ENCODE peak calls at places on chromosome 1, in four cellular contexts. Q, N, R and G are unnamed samples.

GRCh38 chr1:1567831-1568380 is 6.8 kb downstream of the SSU72 start:
- DNase-seq in Q (no peak), N (no peak), R (no peak), G (no peak)

GRCh38 chr1:205739348-205740160 is 10.4 kb downstream of the NUCKS1 start:
- DNase-seq in Q (no peak), N (peak; percentile 53), R (no peak), G (no peak)

GRCh38 chr1:10625554-10625953 is 150.8 kb downstream of the PEX14 start:
- DNase-seq in Q (no peak), N (no peak), R (no peak), G (no peak)

GRCh38 chr1:45542591-45542990 is 8.0 kb upstream of the AKR1A1 start:
- DNase-seq in Q (no peak), N (no peak), R (no peak), G (no peak)

GRCh38 chr1:154739654-154740053 is 130.4 kb downstream of the KCNN3 start:
- DNase-seq in Q (no peak), N (no peak), R (no peak), G (no peak)

GRCh38 chr1:169779150-169779549 is 15.6 kb downstream of the METTL18 start:
- DNase-seq in Q (no peak), N (peak; percentile 36), R (no peak), G (no peak)

GRCh38 chr1:111733183-111733995 is 5.8 kb downstream of the INKA2 start:
- DNase-seq in Q (no peak), N (peak; percentile 52), R (no peak), G (no peak)

GRCh38 chr1:181669209-181669608 is 185.9 kb downstream of the CACNA1E start:
- DNase-seq in Q (no peak), N (no peak), R (no peak), G (no peak)

GRCh38 chr1:27520651-27521050 is 30.7 kb upstream of the WASF2 start:
- DNase-seq in Q (no peak), N (no peak), R (no peak), G (no peak)

GRCh38 chr1:24009406-24009805 is 29.3 kb upstream of the SRSF10 start:
- DNase-seq in Q (no peak), N (no peak), R (no peak), G (no peak)

GRCh38 chr1:246703581-246703980 is 20.6 kb upstream of the SCCPDH start:
- DNase-seq in Q (no peak), N (no peak), R (no peak), G (no peak)

GRCh38 chr1:31476891-31477846 is 64.2 kb downstream of the SERINC2 start:
- DNase-seq in Q (no peak), N (no peak), R (no peak), G (no peak)

GRCh38 chr1:8374356-8374755 is 56.4 kb downstream of the SLC45A1 start:
- DNase-seq in Q (no peak), N (no peak), R (no peak), G (no peak)

GRCh38 chr1:22252248-22252647 is 109.4 kb upstream of the WNT4 start:
- DNase-seq in Q (no peak), N (no peak), R (no peak), G (no peak)

GRCh38 chr1:19974822-19975416 is 4.5 kb downstream of the PLA2G2A start:
- DNase-seq in Q (no peak), N (peak; percentile 67), R (no peak), G (no peak)

GRCh38 chr1:244651956-244652698 is 799 bp upstream of the DESI2 start:
- DNase-seq in Q (no peak), N (no peak), R (no peak), G (no peak)

GRCh38 chr1:208357663-208358507 is 113.7 kb upstream of the PLXNA2 start:
- DNase-seq in Q (no peak), N (no peak), R (no peak), G (no peak)

GRCh38 chr1:72439036-72439435 is 156.7 kb upstream of the NEGR1 start:
- DNase-seq in Q (no peak), N (no peak), R (no peak), G (no peak)

GRCh38 chr1:232426801-232427200 is 203.1 kb downstream of the SIPA1L2 start:
- DNase-seq in Q (no peak), N (no peak), R (no peak), G (no peak)

GRCh38 chr1:167564592-167564991 is 11.0 kb upstream of the CREG1 start:
- DNase-seq in Q (peak; percentile 69), N (peak; percentile 15), R (no peak), G (no peak)

GRCh38 chr1:13950637-13951036 is 250.6 kb downstream of the PRDM2 start:
- DNase-seq in Q (no peak), N (no peak), R (no peak), G (peak; percentile 15)

GRCh38 chr1:3900969-3901529 is 977 bp upstream of the C1orf174 start:
- DNase-seq in Q (peak; percentile 98), N (peak; percentile 95), R (peak; percentile 86), G (peak; percentile 89)

GRCh38 chr1:180194546-180195207 is 35.4 kb upstream of the LHX4 start:
- DNase-seq in Q (no peak), N (no peak), R (no peak), G (no peak)
- TF ChIP-seq POLR2A in Q (no peak), N (no peak), R (no peak), G (no peak)

GRCh38 chr1:234955107-234955731 is 173.4 kb downstream of the TOMM20 start:
- DNase-seq in Q (no peak), N (no peak), R (no peak), G (no peak)
- TF ChIP-seq POLR2A in Q (no peak), N (no peak), R (no peak), G (no peak)

GRCh38 chr1:156338180-156338973 is at the start of the genes CCT3 and TSACC:
- DNase-seq in Q (peak; percentile 99), N (peak; percentile 100), R (peak; percentile 93), G (peak; percentile 91)
- TF ChIP-seq POLR2A in Q (peak; percentile 35), N (peak; percentile 87), R (peak; percentile 42), G (peak; percentile 94)

GRCh38 chr1:115377411-115377810 is 39.4 kb upstream of the NGF start:
- DNase-seq in Q (no peak), N (no peak), R (no peak), G (no peak)

GRCh38 chr1:115373305-115373704 is 35.3 kb upstream of the NGF start:
- DNase-seq in Q (no peak), N (peak; percentile 7), R (no peak), G (no peak)

GRCh38 chr1:115379943-115380342 is 41.9 kb upstream of the NGF start:
- DNase-seq in Q (no peak), N (no peak), R (no peak), G (no peak)

GRCh38 chr1:115374598-115374997 is 36.5 kb upstream of the NGF start:
- DNase-seq in Q (no peak), N (no peak), R (no peak), G (no peak)
- TF ChIP-seq POLR2A in Q (no peak), N (no peak), R (no peak), G (no peak)

GRCh38 chr1:228488818-228489674 is 1.9 kb downstream of the RNF187 start:
- DNase-seq in Q (no peak), N (no peak), R (no peak), G (no peak)

GRCh38 chr1:228486596-228487335 is 416 bp upstream of the RNF187 start:
- DNase-seq in Q (peak; percentile 40), N (peak; percentile 95), R (peak; percentile 46), G (peak; percentile 73)

GRCh38 chr1:228488107-228488817 is 1.1 kb downstream of the RNF187 start:
- DNase-seq in Q (no peak), N (no peak), R (no peak), G (peak; percentile 39)

GRCh38 chr1:228490120-228491078 is 3.2 kb downstream of the RNF187 start:
- DNase-seq in Q (no peak), N (peak; percentile 26), R (no peak), G (no peak)

DNA sequence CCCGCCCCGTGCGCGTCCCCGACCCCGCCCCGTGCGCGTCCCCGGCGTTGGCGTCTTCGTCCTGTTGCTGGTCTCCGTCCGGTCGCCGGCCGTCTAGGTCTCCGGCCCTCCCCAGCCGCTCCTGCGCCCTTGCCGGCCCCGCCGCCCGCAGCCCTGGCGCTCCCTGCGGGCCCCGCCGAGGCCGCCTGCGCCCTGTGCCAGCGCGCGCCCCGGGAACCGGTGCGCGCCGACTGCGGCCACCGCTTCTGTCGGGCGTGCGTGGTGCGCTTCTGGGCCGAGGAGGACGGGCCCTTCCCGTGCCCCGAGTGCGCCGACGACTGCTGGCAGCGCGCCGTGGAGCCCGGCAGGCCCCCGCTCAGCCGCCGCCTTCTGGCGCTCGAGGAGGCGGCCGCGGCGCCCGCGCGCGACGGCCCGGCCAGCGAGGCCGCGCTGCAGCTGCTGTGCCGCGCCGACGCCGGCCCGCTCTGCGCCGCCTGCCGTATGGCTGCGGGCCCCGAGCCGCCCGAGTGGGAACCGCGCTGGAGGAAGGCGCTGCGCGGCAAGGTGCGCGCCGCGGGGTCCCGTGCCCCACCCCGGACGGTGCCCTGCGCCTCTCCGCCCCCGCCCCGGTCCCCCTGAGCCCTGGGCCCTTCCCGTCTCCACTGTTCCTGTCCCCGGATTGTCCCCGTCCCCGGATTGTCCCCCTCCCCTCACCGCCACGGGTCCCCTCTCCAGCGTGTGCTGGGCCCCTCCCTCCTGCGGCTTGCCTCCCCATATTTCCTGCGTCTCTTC is at the start of gene RNF187:
- DNase-seq in Q (peak; percentile 74), N (no peak), R (no peak), G (peak; percentile 88)
- TF ChIP-seq POLR2A in Q (no peak), N (peak; percentile 67), R (no peak), G (no peak)

DNA sequence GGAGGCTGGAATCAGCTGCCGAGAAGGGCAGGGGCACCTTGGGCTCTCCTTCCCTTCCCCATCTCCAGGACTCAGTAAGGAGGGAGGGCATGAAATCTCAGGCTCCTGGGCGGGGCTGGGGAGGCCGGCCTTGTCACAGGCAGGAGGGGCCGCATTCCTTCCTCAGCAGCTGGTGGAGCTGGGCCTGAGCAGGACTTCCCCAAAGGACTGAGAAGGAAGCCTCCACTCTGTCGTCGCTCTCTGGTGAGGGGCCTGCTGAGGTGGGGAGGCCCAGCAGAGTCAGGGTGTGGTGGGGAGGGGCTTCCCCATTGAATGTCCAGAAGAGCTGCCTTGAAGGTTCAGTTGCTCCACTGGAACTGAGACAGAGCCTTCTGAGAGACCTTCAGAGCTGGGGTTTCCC is 10.9 kb downstream of the KCNA10 start:
- DNase-seq in Q (no peak), N (no peak), R (no peak), G (peak; percentile 39)
- TF ChIP-seq POLR2A in Q (no peak), N (no peak), R (no peak), G (no peak)

DNA sequence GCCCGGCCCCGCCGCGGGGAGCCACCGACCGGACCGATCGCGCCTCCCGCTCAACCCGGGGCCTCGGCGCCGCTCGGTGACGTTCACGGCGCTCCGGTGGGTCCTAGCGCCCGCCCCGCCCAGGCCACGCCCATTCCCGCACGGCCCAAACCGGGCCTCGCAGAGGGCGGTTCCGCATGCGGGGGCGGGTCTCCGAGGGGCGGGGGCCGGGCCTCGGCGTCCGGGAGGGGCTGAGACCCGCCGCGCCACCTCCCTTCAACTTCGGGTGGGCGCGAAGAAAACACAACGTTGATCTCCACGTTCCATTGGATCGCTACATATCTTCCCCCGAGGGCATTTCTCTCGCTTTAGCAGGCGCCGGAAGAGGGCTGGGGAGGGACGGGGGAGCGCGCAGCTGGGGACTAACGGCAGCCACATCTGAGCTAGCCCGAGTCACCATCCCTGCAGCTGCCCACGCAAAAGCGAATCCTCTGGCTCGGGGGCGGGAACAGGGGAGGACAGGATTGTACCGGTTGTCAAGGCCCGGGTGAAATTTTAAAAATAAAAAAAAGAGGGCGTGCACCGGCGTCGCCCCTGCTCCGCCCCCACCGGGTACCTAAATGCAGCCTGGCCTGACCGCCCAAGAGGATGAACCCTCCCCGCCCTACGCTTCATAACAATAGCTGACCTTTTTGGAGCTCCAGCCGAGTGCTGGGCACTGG is at the start of gene MAD2L2:
- DNase-seq in Q (peak; percentile 68), N (peak; percentile 73), R (no peak), G (peak; percentile 96)
- TF ChIP-seq POLR2A in Q (no peak), N (no peak), R (peak; percentile 48), G (peak; percentile 71)

GRCh38 chr1:156020293-156021086 is at the start of gene SSR2:
- DNase-seq in Q (peak; percentile 84), N (peak; percentile 90), R (peak; percentile 32), G (peak; percentile 91)
- TF ChIP-seq POLR2A in Q (no peak), N (peak; percentile 85), R (no peak), G (peak; percentile 88)